ENCODE peak calls at places on chromosome 14, in six cellular contexts. Y, U, J, E, X and I are unnamed samples.

GRCh38 chr14:76264384-76264783 is 111.6 kb upstream of the ESRRB start:
- DNase-seq in Y (no peak), U (no peak), J (no peak), E (peak; percentile 64), X (no peak), I (no peak)

GRCh38 chr14:23021479-23021878 is 11.5 kb upstream of the C14orf93 start:
- DNase-seq in Y (no peak), U (no peak), J (no peak), E (no peak), X (no peak), I (no peak)

GRCh38 chr14:103073367-103073875 is 10.6 kb upstream of the LBHD2 start:
- DNase-seq in Y (no peak), U (no peak), J (no peak), E (no peak), X (no peak), I (no peak)

GRCh38 chr14:75982724-75983358 is 1.0 kb upstream of the TGFB3 start:
- DNase-seq in Y (peak; percentile 23), U (no peak), J (peak; percentile 40), E (peak; percentile 90), X (no peak), I (peak; percentile 57)

GRCh38 chr14:95562892-95563685 is 28.2 kb downstream of the GLRX5 start:
- DNase-seq in Y (no peak), U (no peak), J (peak; percentile 14), E (no peak), X (peak; percentile 15), I (no peak)

GRCh38 chr14:24368562-24369252 is 723 bp downstream of the NFATC4 start:
- DNase-seq in Y (no peak), U (peak; percentile 70), J (no peak), E (peak; percentile 91), X (peak; percentile 74), I (peak; percentile 39)

GRCh38 chr14:76762617-76763361 is 1.5 kb downstream of the VASH1 start:
- DNase-seq in Y (no peak), U (no peak), J (no peak), E (peak; percentile 75), X (no peak), I (peak; percentile 61)

GRCh38 chr14:24710403-24711063 is 76.5 kb upstream of the GZMB start:
- DNase-seq in Y (peak; percentile 46), U (peak; percentile 33), J (peak; percentile 44), E (no peak), X (peak; percentile 59), I (peak; percentile 82)

GRCh38 chr14:38866461-38866860 is 236.6 kb downstream of the SEC23A start:
- DNase-seq in Y (no peak), U (no peak), J (no peak), E (no peak), X (no peak), I (no peak)

GRCh38 chr14:95895720-95896119 is 19.1 kb downstream of the TUNAR start:
- DNase-seq in Y (no peak), U (no peak), J (peak; percentile 36), E (no peak), X (no peak), I (no peak)

GRCh38 chr14:100467939-100468338 is 119.3 kb downstream of the BEGAIN start:
- DNase-seq in Y (no peak), U (no peak), J (no peak), E (peak; percentile 83), X (no peak), I (no peak)

GRCh38 chr14:36986407-36986806 is 186.0 kb downstream of the SLC25A21 start:
- DNase-seq in Y (no peak), U (no peak), J (no peak), E (no peak), X (no peak), I (no peak)

GRCh38 chr14:51242545-51243490 is 2.8 kb downstream of the TMX1 start:
- DNase-seq in Y (no peak), U (no peak), J (no peak), E (no peak), X (no peak), I (no peak)

GRCh38 chr14:39015360-39015961 is 87.6 kb downstream of the SEC23A start:
- DNase-seq in Y (no peak), U (peak; percentile 21), J (peak; percentile 66), E (no peak), X (peak; percentile 61), I (peak; percentile 44)

DNA sequence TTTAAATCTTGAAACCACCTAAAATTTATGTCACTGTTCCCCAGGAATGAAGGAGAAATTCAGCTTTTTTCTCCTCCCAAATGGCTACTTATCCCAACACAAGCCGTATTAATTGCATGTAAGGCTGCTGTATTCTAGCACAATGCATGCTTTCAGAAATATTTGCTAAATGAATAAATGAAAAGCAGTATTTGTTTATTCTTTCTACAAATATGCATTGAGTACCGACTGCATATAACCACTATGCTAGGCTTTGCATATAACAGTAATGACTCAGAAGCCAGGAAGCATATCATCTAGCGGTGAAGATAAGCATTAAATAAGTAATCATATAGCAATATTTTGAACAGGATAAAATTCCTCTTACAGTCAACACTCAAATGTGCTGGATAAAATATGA is 5.7 kb upstream of the LRR1 start:
- DNase-seq in Y (no peak), U (no peak), J (no peak), E (no peak), X (no peak), I (no peak)
- TF ChIP-seq CTCF in Y (no peak), U (no peak), J (no peak), E (no peak), X (no peak), I (no peak)

DNA sequence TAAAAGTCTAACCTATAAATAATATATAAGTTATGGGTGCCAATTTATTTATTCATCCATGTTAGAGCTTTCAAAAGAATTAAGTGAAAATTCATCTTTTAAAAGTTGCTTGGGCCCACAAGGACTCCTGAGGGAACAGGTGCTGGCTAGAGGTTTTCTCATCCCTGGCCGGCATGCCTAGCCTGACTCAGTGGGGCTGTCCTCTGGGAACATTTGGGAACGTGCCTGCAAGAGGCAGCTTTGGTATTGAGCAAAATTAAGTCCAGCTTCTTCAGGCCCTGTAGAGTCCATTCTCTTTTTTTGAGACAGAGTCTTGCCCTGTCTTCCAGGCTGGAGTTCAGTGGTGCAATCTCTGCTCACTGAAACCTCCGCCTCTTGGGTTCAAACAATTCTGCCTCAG is 44.7 kb downstream of the SPTB start:
- DNase-seq in Y (no peak), U (no peak), J (no peak), E (no peak), X (no peak), I (no peak)
- TF ChIP-seq CTCF in Y (no peak), U (no peak), J (no peak), E (no peak), X (no peak), I (no peak)

GRCh38 chr14:47678993-47679392 is 3.6 kb upstream of the MDGA2 start:
- DNase-seq in Y (no peak), U (no peak), J (no peak), E (no peak), X (peak; percentile 21), I (no peak)
- TF ChIP-seq CTCF in Y (no peak), U (no peak), J (no peak), E (peak; percentile 21), X (no peak), I (no peak)

GRCh38 chr14:29273513-29273912 is 506.9 kb downstream of the FOXG1 start:
- DNase-seq in Y (no peak), U (no peak), J (no peak), E (no peak), X (no peak), I (no peak)
- TF ChIP-seq CTCF in Y (no peak), U (peak; percentile 14), J (no peak), E (no peak), X (no peak), I (peak; percentile 18)

GRCh38 chr14:91878274-91878673 is 10.9 kb upstream of the TC2N start:
- DNase-seq in Y (no peak), U (no peak), J (no peak), E (no peak), X (no peak), I (no peak)
- TF ChIP-seq CTCF in Y (no peak), U (no peak), J (no peak), E (no peak), X (no peak), I (no peak)

GRCh38 chr14:99296517-99296916 is 24.5 kb upstream of the BCL11B start:
- DNase-seq in Y (no peak), U (no peak), J (peak; percentile 5), E (no peak), X (no peak), I (no peak)
- TF ChIP-seq CTCF in Y (no peak), U (no peak), J (no peak), E (no peak), X (no peak), I (no peak)